ENCODE peak calls at places on chromosomes 6 and 20, in four cellular contexts. A is NCI-H82; U is effector memory CD4-positive, alpha-beta T cell; F is progenitor cell of endocrine pancreas. Z is an unnamed sample.

GRCh38 chr6:46996860-46997641 is 45.1 kb downstream of the ADGRF1 start:
- DNase-seq in F (no peak), A (no peak), U (no peak), Z (no peak)

GRCh38 chr6:79048611-79049010 is 29.4 kb downstream of the PHIP start:
- DNase-seq in U (no peak), F (no peak), A (peak; percentile 42), Z (no peak)

GRCh38 chr20:62856931-62857619 is 4.5 kb downstream of the TCFL5 start:
- DNase-seq in A (no peak), F (no peak), U (no peak), Z (no peak)

GRCh38 chr6:169263836-169264608 is 10.4 kb upstream of the THBS2 start:
- DNase-seq in U (no peak), F (no peak), A (no peak), Z (no peak)

GRCh38 chr6:151242420-151242841 is 2.7 kb downstream of the AKAP12 start:
- DNase-seq in A (peak; percentile 43), U (no peak), F (no peak), Z (no peak)

GRCh38 chr20:19784511-19785172 is 26.6 kb downstream of the RIN2 start:
- DNase-seq in A (peak; percentile 91), F (no peak), U (peak; percentile 3), Z (peak; percentile 40)

GRCh38 chr6:128114164-128114563 is 213.3 kb upstream of the THEMIS start:
- DNase-seq in U (no peak), F (no peak), A (no peak), Z (no peak)

GRCh38 chr6:124869412-124869811 is 92.8 kb upstream of the RNF217 start:
- DNase-seq in A (no peak), F (no peak), U (no peak), Z (no peak)

GRCh38 chr6:146267447-146267846 is 238.6 kb downstream of the GRM1 start:
- DNase-seq in A (no peak), U (no peak), F (no peak), Z (no peak)

GRCh38 chr6:34834789-34835518 is 43.1 kb downstream of the BLTP3A start:
- DNase-seq in F (no peak), A (no peak), U (no peak), Z (no peak)

GRCh38 chr6:23498013-23498412 is 628.0 kb upstream of the NRSN1 start:
- DNase-seq in A (no peak), F (no peak), U (no peak), Z (no peak)

GRCh38 chr6:43290905-43291355 is 7.1 kb upstream of the SLC22A7 start:
- DNase-seq in F (no peak), A (no peak), U (no peak), Z (no peak)

GRCh38 chr6:131995924-131996323 is 44.8 kb upstream of the CCN2 start:
- DNase-seq in F (no peak), A (no peak), U (no peak), Z (no peak)

GRCh38 chr6:145813285-145814034 is 1.1 kb downstream of the FBXO30 start:
- DNase-seq in U (no peak), F (no peak), A (no peak), Z (no peak)